ENCODE peak calls at places on chromosomes 3 and 15, in six cellular contexts. Z, Y, S, R, V and A are unnamed samples.

GRCh38 chr3:62318365-62318751 is 55.0 kb downstream of the FEZF2 start:
- DNase-seq in R (peak; percentile 6), S (no peak), Z (no peak), V (no peak), Y (no peak), A (no peak)

GRCh38 chr3:34260991-34261365 is 462.5 kb downstream of the PDCD6IP start:
- DNase-seq in S (no peak), Z (no peak), R (no peak), V (no peak), Y (no peak), A (no peak)

GRCh38 chr15:48925714-48926223 is 38.0 kb downstream of the SHC4 start:
- DNase-seq in Y (no peak), S (peak; percentile 83), V (no peak), R (no peak), Z (peak; percentile 99), A (no peak)

GRCh38 chr3:99817047-99817436 is 620 bp upstream of the CMSS1 start:
- DNase-seq in Z (no peak), S (peak; percentile 44), R (peak; percentile 27), V (peak; percentile 28), Y (peak; percentile 81), A (no peak)

GRCh38 chr3:52682016-52682415 is 3.7 kb downstream of the PBRM1 start:
- DNase-seq in S (no peak), Z (peak; percentile 73), R (no peak), Y (no peak), V (no peak), A (no peak)

GRCh38 chr3:15420871-15421270 is 6.5 kb downstream of the METTL6 start:
- DNase-seq in R (no peak), Y (no peak), S (no peak), V (no peak), Z (peak; percentile 61), A (no peak)

GRCh38 chr3:10356461-10356897 is 35.6 kb upstream of the SEC13 start:
- DNase-seq in R (no peak), Z (no peak), Y (peak; percentile 19), V (no peak), S (no peak), A (no peak)

GRCh38 chr15:98906712-98907083 is 100.9 kb downstream of the PGPEP1L start:
- DNase-seq in Z (peak; percentile 46), R (no peak), Y (no peak), V (no peak), S (peak; percentile 38), A (no peak)

GRCh38 chr3:18740631-18741583 is 315.8 kb upstream of the SATB1 start:
- DNase-seq in Y (no peak), S (no peak), V (peak; percentile 90), Z (no peak), R (no peak), A (no peak)

GRCh38 chr3:66353530-66353929 is 132.7 kb downstream of the SLC25A26 start:
- DNase-seq in S (no peak), R (no peak), Z (no peak), V (no peak), Y (no peak), A (no peak)